ENCODE peak calls at places on chromosome 4, in five cellular contexts. I is K562, C is A549, P is SK-N-SH, K is GM12878. V is an unnamed sample.

GRCh38 chr4:36024901-36025610 is 219.3 kb downstream of the ARAP2 start:
- DNase-seq in I (no peak), C (no peak), P (no peak), K (no peak), V (no peak)

GRCh38 chr4:54586343-54586953 is 71.3 kb upstream of the KIT start:
- DNase-seq in I (no peak), C (no peak), P (no peak), K (no peak), V (peak)

GRCh38 chr4:168483786-168484185 is 3.5 kb upstream of the DDX60L start:
- DNase-seq in I (no peak), C (no peak), P (no peak), K (no peak), V (peak)

GRCh38 chr4:74287164-74287563 is 21.1 kb upstream of the EPGN start:
- DNase-seq in I (no peak), C (no peak), P (no peak), K (no peak), V (no peak)

GRCh38 chr4:124610214-124610613 is 102.3 kb downstream of the ANKRD50 start:
- DNase-seq in I (no peak), C (no peak), P (no peak), K (no peak), V (no peak)

GRCh38 chr4:17578482-17578891 is 1.5 kb downstream of the LAP3 start:
- DNase-seq in I (no peak), C (no peak), P (no peak), K (peak), V (peak)

GRCh38 chr4:85747871-85748491 is 273.0 kb downstream of the ARHGAP24 start:
- DNase-seq in I (peak), C (peak), P (peak), K (no peak), V (peak)

GRCh38 chr4:156606444-156607197 is 365.0 kb downstream of the PDGFC start:
- DNase-seq in I (no peak), C (no peak), P (no peak), K (no peak), V (peak)

GRCh38 chr4:56757821-56758400 is 63.6 kb downstream of the SPINK2 start:
- DNase-seq in I (no peak), C (peak), P (no peak), K (peak), V (peak)

GRCh38 chr4:139872274-139872673 is 206.7 kb downstream of the MGST2 start:
- DNase-seq in I (no peak), C (no peak), P (no peak), K (no peak), V (peak)

GRCh38 chr4:162732871-162733270 is 433.8 kb downstream of the NAF1 start:
- DNase-seq in I (no peak), C (no peak), P (no peak), K (no peak), V (no peak)

GRCh38 chr4:9602389-9602914 is 158.2 kb downstream of the DEFB131A start:
- DNase-seq in I (no peak), C (no peak), P (no peak), K (no peak), V (no peak)

DNA sequence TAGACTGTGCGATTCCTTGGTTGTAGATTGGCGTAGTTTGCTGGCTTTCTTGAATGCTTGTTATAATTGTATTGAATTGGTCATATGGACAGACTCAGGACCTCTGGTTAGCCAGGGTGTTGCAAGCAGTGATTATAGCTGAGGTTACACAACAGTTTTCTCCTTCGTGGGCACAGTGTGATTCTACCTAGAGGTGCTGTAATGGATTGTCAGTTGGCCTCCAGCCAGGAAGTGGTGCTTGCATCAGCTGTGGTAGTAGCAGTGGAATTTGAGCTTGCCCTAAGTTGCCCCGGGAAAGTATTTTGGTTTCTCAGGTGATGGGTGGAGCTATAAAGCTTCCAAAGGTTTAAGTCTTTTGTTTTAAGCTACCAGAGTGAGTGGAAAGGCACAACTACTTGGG is 23.1 kb upstream of the GABRG1 start:
- DNase-seq in I (no peak), C (no peak), P (no peak), K (no peak), V (no peak)
- TF ChIP-seq RCOR1 in I (no peak), C (no peak), P (no peak), K (no peak), V (no peak)

DNA sequence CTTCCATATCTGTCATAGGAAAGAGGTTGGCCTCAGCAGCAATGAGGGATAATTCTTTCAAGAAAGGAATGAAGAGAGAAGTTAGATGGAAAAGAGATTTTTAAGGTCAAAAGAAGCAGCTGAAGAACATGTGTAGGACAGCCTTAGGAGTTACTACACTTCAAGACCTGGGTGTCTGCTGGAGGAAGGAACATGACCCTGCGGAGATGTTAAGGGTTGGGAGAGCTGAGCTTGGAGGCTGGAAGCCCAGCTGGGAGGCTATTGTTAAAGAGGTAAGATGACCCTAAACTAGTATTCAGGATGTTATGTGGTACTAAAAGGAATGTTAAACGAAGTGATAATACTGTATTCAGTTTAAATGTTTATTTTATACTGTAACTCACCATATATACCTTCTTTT is 15.0 kb downstream of the HADH start:
- DNase-seq in I (no peak), C (no peak), P (no peak), K (no peak), V (no peak)
- TF ChIP-seq RCOR1 in I (no peak), C (no peak), P (no peak), K (no peak), V (no peak)

GRCh38 chr4:123312951-123313592 is 83.5 kb upstream of the SPRY1 start:
- DNase-seq in I (no peak), C (no peak), P (no peak), K (no peak), V (no peak)

GRCh38 chr4:123317211-123317610 is 79.4 kb upstream of the SPRY1 start:
- DNase-seq in I (no peak), C (no peak), P (no peak), K (no peak), V (no peak)

GRCh38 chr4:123319639-123320038 is 77.0 kb upstream of the SPRY1 start:
- DNase-seq in I (no peak), C (no peak), P (no peak), K (no peak), V (no peak)

GRCh38 chr4:123315617-123316016 is 81.0 kb upstream of the SPRY1 start:
- DNase-seq in I (no peak), C (no peak), P (no peak), K (no peak), V (no peak)
- TF ChIP-seq RCOR1 in I (no peak), C (no peak), P (no peak), K (no peak), V (no peak)

DNA sequence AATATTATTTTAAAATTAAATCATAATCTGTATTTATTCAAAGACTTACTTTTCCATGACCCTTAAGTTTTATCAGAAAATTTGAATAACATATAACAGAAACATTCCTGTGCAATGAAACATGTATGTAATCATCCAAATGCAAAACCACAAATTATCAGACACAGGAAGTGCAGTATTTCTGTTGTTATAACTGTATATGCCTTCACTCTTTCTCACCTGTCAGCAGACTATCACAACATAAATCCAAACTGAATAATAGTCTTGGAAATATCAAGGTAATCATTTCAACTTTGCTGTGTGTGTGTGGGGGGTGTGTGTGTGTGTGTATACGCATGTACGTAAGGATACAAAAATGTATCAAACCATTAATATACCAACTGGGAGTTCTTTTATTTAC is 285.9 kb downstream of the SLC7A11 start:
- DNase-seq in I (no peak), C (no peak), P (no peak), K (no peak), V (peak)
- TF ChIP-seq RCOR1 in I (no peak), C (no peak), P (no peak), K (no peak), V (no peak)

GRCh38 chr4:25755911-25756310 is 100.3 kb downstream of the SLC34A2 start:
- DNase-seq in I (no peak), C (no peak), P (no peak), K (no peak), V (no peak)

GRCh38 chr4:25759101-25759500 is 103.5 kb downstream of the SLC34A2 start:
- DNase-seq in I (no peak), C (no peak), P (no peak), K (no peak), V (no peak)

GRCh38 chr4:25760048-25760447 is 102.7 kb downstream of the SEL1L3 start:
- DNase-seq in I (no peak), C (no peak), P (no peak), K (no peak), V (no peak)

GRCh38 chr4:25756503-25756902 is 100.9 kb downstream of the SLC34A2 start:
- DNase-seq in I (no peak), C (no peak), P (no peak), K (no peak), V (peak)

DNA sequence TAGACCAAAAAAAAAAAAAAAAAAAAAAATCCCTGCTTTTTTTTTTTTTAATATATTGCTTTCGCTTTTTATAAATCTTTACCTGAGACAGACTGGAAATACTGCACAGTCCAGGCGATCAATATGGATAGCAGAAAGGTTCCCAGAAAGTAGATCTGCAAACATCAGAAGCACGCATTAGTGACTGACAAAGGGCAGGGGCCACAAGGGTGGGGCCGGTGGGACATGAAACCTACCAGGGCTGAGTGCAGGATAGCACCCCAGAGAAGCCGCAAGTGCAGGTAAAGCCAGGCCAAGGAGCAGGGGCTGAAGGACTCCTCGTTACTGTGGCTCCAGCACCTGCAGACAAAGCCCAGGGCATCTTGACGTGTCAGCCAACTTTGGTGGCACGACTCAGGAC is 101.8 kb downstream of the SLC34A2 start:
- DNase-seq in I (no peak), C (no peak), P (no peak), K (no peak), V (no peak)
- TF ChIP-seq RCOR1 in I (no peak), C (no peak), P (no peak), K (no peak), V (no peak)

GRCh38 chr4:153081693-153082092 is 122.5 kb upstream of the TRIM2 start:
- DNase-seq in I (no peak), C (no peak), P (no peak), K (no peak), V (no peak)

GRCh38 chr4:153081181-153081580 is 123.1 kb upstream of the TRIM2 start:
- DNase-seq in I (no peak), C (no peak), P (no peak), K (no peak), V (no peak)

GRCh38 chr4:153082322-153083301 is 121.6 kb upstream of the TRIM2 start:
- DNase-seq in I (no peak), C (no peak), P (no peak), K (no peak), V (no peak)

GRCh38 chr4:153076861-153077260 is 127.4 kb upstream of the TRIM2 start:
- DNase-seq in I (no peak), C (no peak), P (no peak), K (no peak), V (no peak)

GRCh38 chr4:153079824-153080486 is 124.3 kb upstream of the TRIM2 start:
- DNase-seq in I (no peak), C (no peak), P (no peak), K (no peak), V (no peak)
- TF ChIP-seq RCOR1 in I (no peak), C (no peak), P (no peak), K (no peak), V (no peak)

DNA sequence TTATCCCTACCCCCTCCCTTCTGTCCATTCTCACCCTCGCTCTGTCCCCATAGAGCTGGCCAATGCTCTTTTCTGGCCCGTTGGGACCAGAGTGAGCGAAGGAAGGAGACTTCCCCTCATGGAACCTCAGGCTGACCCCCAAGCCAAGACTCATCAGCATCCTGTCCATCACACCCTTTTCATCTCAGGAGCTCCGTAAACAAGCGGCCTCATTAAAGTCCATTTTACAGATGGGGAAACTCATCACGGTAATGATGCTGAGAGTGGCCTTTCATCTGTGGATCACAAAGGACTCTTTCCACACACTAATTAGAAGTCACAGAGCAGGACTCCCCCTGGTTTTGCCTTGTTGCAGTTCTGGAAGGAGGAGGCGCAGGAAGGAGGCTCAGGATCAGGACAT is 67.4 kb upstream of the SLC34A2 start:
- DNase-seq in I (no peak), C (no peak), P (no peak), K (no peak), V (no peak)
- TF ChIP-seq RCOR1 in I (no peak), C (no peak), P (no peak), K (no peak), V (no peak)

GRCh38 chr4:15971068-15971801 is 8.3 kb upstream of the FGFBP2 start:
- DNase-seq in I (no peak), C (no peak), P (no peak), K (no peak), V (no peak)

DNA sequence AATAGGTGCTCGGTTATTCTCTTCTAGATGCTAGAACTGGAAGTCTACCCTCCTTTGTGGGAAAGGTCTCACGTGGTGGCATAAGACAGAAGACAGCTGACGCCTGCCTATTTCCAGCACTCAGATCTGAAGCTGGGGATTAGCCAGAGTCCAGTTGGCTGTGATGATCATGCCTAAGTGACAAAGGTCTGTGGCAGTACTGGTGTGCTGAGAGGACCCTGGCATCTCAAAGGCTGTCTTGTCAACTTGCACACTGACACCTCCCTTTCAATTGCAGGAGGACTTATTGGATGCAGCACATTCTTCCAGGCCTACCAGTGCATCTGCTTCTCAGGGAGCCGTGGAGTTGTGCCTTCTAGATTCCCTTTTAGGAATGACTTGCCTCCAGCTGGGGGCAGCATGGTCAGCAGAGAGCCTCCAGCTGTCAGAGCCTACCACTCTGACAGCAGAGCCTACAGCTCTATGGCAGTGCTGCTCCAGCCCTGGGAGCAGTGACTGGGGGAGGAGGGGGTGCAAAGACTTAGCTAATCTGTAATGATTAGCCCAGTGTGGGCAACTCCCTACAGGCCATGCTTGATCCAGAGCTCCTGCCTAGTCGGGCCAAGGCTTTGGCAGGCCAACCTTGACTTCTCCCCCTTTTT is 13.6 kb upstream of the FGFBP2 start:
- DNase-seq in I (no peak), C (no peak), P (no peak), K (no peak), V (no peak)
- TF ChIP-seq RCOR1 in I (no peak), C (no peak), P (no peak), K (no peak), V (no peak)

V was measured in IMR-90.